ENCODE peak calls at places on chromosome 5, in nine cellular contexts. L, G, P, C, O, Y, Z, J and I are unnamed samples.

GRCh38 chr5:68155940-68156339 is 59.6 kb upstream of the PIK3R1 start:
- DNase-seq in L (no peak), G (no peak), P (no peak), C (no peak), O (no peak), Y (no peak), Z (no peak), J (no peak), I (no peak)

GRCh38 chr5:150329881-150330876 is 27.3 kb upstream of the TCOF1 start:
- DNase-seq in L (no peak), G (no peak), P (no peak), C (no peak), O (no peak), Y (no peak), Z (peak; percentile 23), J (no peak), I (no peak)

GRCh38 chr5:178261666-178262600 is 29.3 kb upstream of the PHYKPL start:
- DNase-seq in L (no peak), G (no peak), P (no peak), C (no peak), O (no peak), Y (no peak), Z (no peak), J (no peak), I (no peak)

GRCh38 chr5:61597684-61598083 is 265.6 kb downstream of the ZSWIM6 start:
- DNase-seq in L (no peak), G (no peak), P (no peak), C (no peak), O (no peak), Y (no peak), Z (no peak), J (no peak), I (no peak)

GRCh38 chr5:140563554-140563953 is 844 bp downstream of the APBB3 start:
- DNase-seq in L (no peak), G (no peak), P (no peak), C (no peak), O (no peak), Y (no peak), Z (no peak), J (no peak), I (no peak)

GRCh38 chr5:109035470-109035869 is 287.8 kb downstream of the FER start:
- DNase-seq in L (no peak), G (peak; percentile 72), P (no peak), C (no peak), O (peak; percentile 39), Y (no peak), Z (no peak), J (no peak), I (no peak)

GRCh38 chr5:140040358-140040757 is 2.7 kb downstream of the NRG2 start:
- DNase-seq in L (no peak), G (no peak), P (no peak), C (no peak), O (no peak), Y (no peak), Z (no peak), J (no peak), I (no peak)

GRCh38 chr5:17620627-17621026 is 10.4 kb downstream of the TAF11L12 start:
- DNase-seq in L (no peak), G (no peak), P (no peak), C (no peak), O (no peak), Y (no peak), Z (no peak), J (no peak), I (no peak)

GRCh38 chr5:77635617-77636422 is 2.7 kb downstream of the OTP start:
- DNase-seq in L (no peak), G (no peak), P (peak; percentile 24), C (no peak), O (no peak), Y (no peak), Z (peak; percentile 50), J (no peak), I (no peak)

GRCh38 chr5:159262472-159262858 is 625 bp upstream of the UBLCP1 start:
- DNase-seq in L (no peak), G (peak; percentile 17), P (no peak), C (no peak), O (peak; percentile 56), Y (no peak), Z (no peak), J (no peak), I (no peak)

GRCh38 chr5:43193952-43194321 is 1.9 kb downstream of the NIM1K start:
- DNase-seq in L (no peak), G (no peak), P (no peak), C (no peak), O (no peak), Y (no peak), Z (no peak), J (no peak), I (no peak)

GRCh38 chr5:61280205-61280604 is 51.9 kb upstream of the ZSWIM6 start:
- DNase-seq in L (no peak), G (peak; percentile 88), P (no peak), C (peak; percentile 74), O (peak; percentile 89), Y (no peak), Z (no peak), J (no peak), I (no peak)

GRCh38 chr5:108074626-108075025 is 307.3 kb downstream of the FBXL17 start:
- DNase-seq in L (no peak), G (no peak), P (no peak), C (no peak), O (no peak), Y (no peak), Z (no peak), J (no peak), I (no peak)

GRCh38 chr5:943201-943873 is 50.7 kb downstream of the TRIP13 start:
- DNase-seq in L (no peak), G (no peak), P (no peak), C (no peak), O (no peak), Y (no peak), Z (no peak), J (no peak), I (no peak)

GRCh38 chr5:114473541-114473940 is 111.7 kb downstream of the KCNN2 start:
- DNase-seq in L (no peak), G (no peak), P (no peak), C (peak; percentile 8), O (no peak), Y (no peak), Z (no peak), J (no peak), I (no peak)

GRCh38 chr5:14665949-14666741 is 1.6 kb downstream of the OTULIN start:
- DNase-seq in L (peak; percentile 56), G (peak; percentile 52), P (no peak), C (peak; percentile 32), O (peak; percentile 45), Y (peak; percentile 49), Z (peak; percentile 7), J (no peak), I (no peak)

GRCh38 chr5:81789033-81789432 is 38.1 kb upstream of the SSBP2 start:
- DNase-seq in L (no peak), G (peak; percentile 91), P (no peak), C (no peak), O (peak; percentile 44), Y (no peak), Z (no peak), J (no peak), I (no peak)

GRCh38 chr5:10406636-10407035 is 35.0 kb upstream of the ROPN1L start:
- DNase-seq in L (no peak), G (no peak), P (no peak), C (no peak), O (no peak), Y (no peak), Z (no peak), J (no peak), I (no peak)

GRCh38 chr5:116778015-116778414 is 203.4 kb upstream of the SEMA6A start:
- DNase-seq in L (no peak), G (no peak), P (no peak), C (no peak), O (no peak), Y (no peak), Z (peak; percentile 19), J (no peak), I (no peak)

GRCh38 chr5:45847877-45848276 is 151.7 kb upstream of the HCN1 start:
- DNase-seq in L (no peak), G (no peak), P (no peak), C (no peak), O (no peak), Y (no peak), Z (peak; percentile 2), J (no peak), I (no peak)

GRCh38 chr5:172920995-172921394 is 38.2 kb upstream of the RPL26L1 start:
- DNase-seq in L (no peak), G (no peak), P (no peak), C (no peak), O (no peak), Y (no peak), Z (no peak), J (no peak), I (no peak)

GRCh38 chr5:151684690-151685361 is 1.9 kb downstream of the SPARC start:
- DNase-seq in L (no peak), G (peak; percentile 97), P (no peak), C (no peak), O (peak; percentile 99), Y (no peak), Z (peak; percentile 56), J (no peak), I (no peak)

GRCh38 chr5:133663380-133664054 is 51.2 kb upstream of the FSTL4 start:
- DNase-seq in L (no peak), G (no peak), P (no peak), C (no peak), O (no peak), Y (no peak), Z (no peak), J (no peak), I (no peak)

GRCh38 chr5:32505718-32506117 is 61.2 kb upstream of the ZFR start:
- DNase-seq in L (no peak), G (peak; percentile 85), P (no peak), C (no peak), O (peak; percentile 62), Y (no peak), Z (no peak), J (no peak), I (no peak)

GRCh38 chr5:94994465-94994996 is 290.4 kb downstream of the MCTP1 start:
- DNase-seq in L (no peak), G (no peak), P (no peak), C (no peak), O (no peak), Y (no peak), Z (no peak), J (no peak), I (no peak)

GRCh38 chr5:99775189-99775588 is 760.0 kb upstream of the FAM174A start:
- DNase-seq in L (no peak), G (no peak), P (no peak), C (no peak), O (no peak), Y (no peak), Z (no peak), J (no peak), I (no peak)

GRCh38 chr5:110356687-110357086 is 369.8 kb downstream of the TMEM232 start:
- DNase-seq in L (no peak), G (peak; percentile 69), P (no peak), C (no peak), O (peak; percentile 6), Y (no peak), Z (no peak), J (no peak), I (no peak)

GRCh38 chr5:110865400-110866094 is 126.7 kb downstream of the SLC25A46 start:
- DNase-seq in L (peak; percentile 2), G (peak; percentile 53), P (no peak), C (no peak), O (peak; percentile 28), Y (no peak), Z (peak; percentile 45), J (no peak), I (no peak)

GRCh38 chr5:72507360-72508238 is at the start of gene ZNF366:
- DNase-seq in L (no peak), G (no peak), P (no peak), C (no peak), O (peak; percentile 46), Y (no peak), Z (no peak), J (no peak), I (no peak)

GRCh38 chr5:145991044-145991575 is 54.7 kb downstream of the SH3RF2 start:
- DNase-seq in L (no peak), G (peak; percentile 20), P (no peak), C (no peak), O (peak; percentile 83), Y (no peak), Z (no peak), J (no peak), I (no peak)